ENCODE peak calls at places on chromosomes 12 and 14, in six cellular contexts. A, B, C, I, O and Z are unnamed samples.
A peak's percentile ranks its signal among the peaks of the same experiment; 100 is the strongest.

GRCh38 chr14:57960946-57961792 is 95.3 kb upstream of the SLC35F4 start:
- DNase-seq in A (no peak), B (no peak), C (no peak), I (no peak), O (no peak), Z (no peak)

GRCh38 chr12:52914722-52915121 is 9.8 kb upstream of the KRT8 start:
- DNase-seq in A (no peak), B (no peak), C (peak; percentile 19), I (no peak), O (no peak), Z (no peak)

GRCh38 chr12:26691234-26691970 is 141.6 kb downstream of the ITPR2 start:
- DNase-seq in A (peak; percentile 84), B (no peak), C (peak; percentile 43), I (peak; percentile 51), O (peak; percentile 24), Z (no peak)

GRCh38 chr14:88430976-88431375 is 45.5 kb downstream of the SPATA7 start:
- DNase-seq in A (no peak), B (no peak), C (no peak), I (no peak), O (no peak), Z (no peak)

GRCh38 chr14:65153101-65153500 is 50.8 kb upstream of the MAX start:
- DNase-seq in A (no peak), B (no peak), C (no peak), I (no peak), O (no peak), Z (no peak)

GRCh38 chr12:47867496-47867941 is 37.3 kb downstream of the VDR start:
- DNase-seq in A (peak; percentile 37), B (no peak), C (peak; percentile 46), I (no peak), O (no peak), Z (no peak)

GRCh38 chr12:26678697-26679660 is 154.0 kb downstream of the ITPR2 start:
- DNase-seq in A (no peak), B (no peak), C (no peak), I (no peak), O (no peak), Z (no peak)

GRCh38 chr12:18457362-18457761 is 196.0 kb downstream of the PIK3C2G start:
- DNase-seq in A (no peak), B (no peak), C (no peak), I (no peak), O (no peak), Z (no peak)

GRCh38 chr12:1418144-1418543 is 176.2 kb downstream of the FBXL14 start:
- DNase-seq in A (no peak), B (no peak), C (no peak), I (no peak), O (no peak), Z (no peak)

GRCh38 chr14:90874599-90874998 is 58.4 kb upstream of the TTC7B start:
- DNase-seq in A (no peak), B (no peak), C (no peak), I (no peak), O (no peak), Z (no peak)

GRCh38 chr14:83988274-83988673 is 1541.7 kb upstream of the FLRT2 start:
- DNase-seq in A (no peak), B (no peak), C (no peak), I (no peak), O (no peak), Z (no peak)

GRCh38 chr14:69612014-69612758 is 790 bp downstream of the SUSD6 start:
- DNase-seq in A (no peak), B (peak; percentile 78), C (no peak), I (no peak), O (no peak), Z (no peak)

GRCh38 chr12:45231515-45232145 is 15.7 kb downstream of the ANO6 start:
- DNase-seq in A (peak; percentile 48), B (no peak), C (no peak), I (no peak), O (peak; percentile 65), Z (no peak)

GRCh38 chr12:45235087-45236025 is 19.5 kb downstream of the ANO6 start:
- DNase-seq in A (peak; percentile 69), B (no peak), C (no peak), I (no peak), O (peak; percentile 16), Z (no peak)

GRCh38 chr12:45232146-45232731 is 16.3 kb downstream of the ANO6 start:
- DNase-seq in A (no peak), B (no peak), C (no peak), I (no peak), O (no peak), Z (no peak)

GRCh38 chr12:45232771-45233372 is 17.0 kb downstream of the ANO6 start:
- DNase-seq in A (peak; percentile 94), B (no peak), C (peak; percentile 26), I (no peak), O (peak; percentile 66), Z (peak; percentile 51)

DNA sequence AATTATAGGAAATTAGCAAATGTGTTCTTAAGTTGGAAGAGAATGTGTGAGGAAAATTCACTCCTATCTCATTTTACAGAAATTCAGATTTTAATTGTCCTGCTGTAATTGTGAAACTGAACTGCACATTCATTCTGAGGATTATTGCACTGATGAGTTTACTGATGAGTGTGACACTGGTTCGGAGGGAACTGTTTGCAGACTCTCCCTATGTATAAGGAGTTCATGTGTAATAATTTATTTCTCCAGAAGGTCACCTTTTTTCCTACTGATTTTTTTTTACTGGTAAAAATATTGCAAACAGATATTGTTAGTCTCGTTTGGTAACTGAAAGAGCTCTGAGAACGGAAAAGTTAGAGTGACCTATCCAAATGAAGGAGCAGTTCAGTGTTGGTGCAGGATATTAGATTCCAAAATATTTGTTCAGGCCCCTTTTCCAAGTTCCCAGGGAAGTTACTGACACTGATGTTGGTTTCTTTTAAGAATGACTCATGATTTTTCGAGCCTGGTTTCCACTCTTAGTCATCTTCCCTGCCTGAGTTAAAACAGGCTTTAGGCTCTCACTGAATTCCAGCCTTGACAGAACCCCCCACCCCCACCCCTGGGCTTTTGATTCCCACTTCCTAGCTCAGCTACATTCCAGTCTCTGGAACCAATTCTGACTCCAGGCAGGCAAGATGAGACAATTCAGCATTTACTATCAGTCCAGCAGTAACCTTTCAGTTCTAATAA is 18.4 kb downstream of the ANO6 start:
- DNase-seq in A (peak; percentile 91), B (peak; percentile 33), C (peak; percentile 47), I (no peak), O (peak; percentile 92), Z (no peak)
- TF ChIP-seq RAD21 in A (peak; percentile 18), B (no peak), C (no peak), I (no peak), O (no peak), Z (no peak)

GRCh38 chr14:100620437-100621100 is 33.4 kb upstream of the BEGAIN start:
- DNase-seq in A (no peak), B (peak; percentile 58), C (no peak), I (no peak), O (no peak), Z (no peak)
- TF ChIP-seq CHD2 in A (no peak), B (no peak), C (no peak), I (no peak), O (no peak), Z (no peak)

DNA sequence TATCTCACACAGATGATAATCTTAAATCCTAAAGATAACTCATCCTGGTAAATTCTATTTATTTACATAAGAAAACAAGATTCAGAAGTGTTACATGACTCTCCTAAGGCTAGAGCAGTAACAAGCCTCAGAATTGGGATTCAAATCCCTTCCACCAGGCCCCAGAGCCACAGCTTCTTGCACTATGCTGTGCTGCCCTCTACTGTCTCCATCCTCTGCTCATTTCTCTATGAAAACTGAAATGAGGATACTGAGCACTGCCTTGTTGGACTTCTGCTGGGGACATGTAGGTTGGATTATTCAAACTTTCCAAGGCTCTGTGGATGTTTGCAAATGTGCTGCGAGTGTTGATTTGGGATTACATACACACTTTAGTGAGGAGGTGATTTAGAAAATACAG is 23.5 kb upstream of the C12orf50 start:
- DNase-seq in A (peak; percentile 71), B (peak; percentile 30), C (peak; percentile 15), I (no peak), O (peak; percentile 30), Z (no peak)
- TF ChIP-seq RAD21 in A (peak; percentile 76), B (peak; percentile 83), C (peak; percentile 63), I (peak; percentile 62), O (no peak), Z (peak; percentile 47)

GRCh38 chr14:39875028-39875427 is 442.8 kb upstream of the FBXO33 start:
- DNase-seq in A (no peak), B (no peak), C (no peak), I (no peak), O (no peak), Z (no peak)

GRCh38 chr14:39876935-39877334 is 444.7 kb upstream of the FBXO33 start:
- DNase-seq in A (no peak), B (no peak), C (no peak), I (no peak), O (no peak), Z (no peak)

GRCh38 chr14:39873793-39874192 is 441.6 kb upstream of the FBXO33 start:
- DNase-seq in A (no peak), B (no peak), C (no peak), I (no peak), O (no peak), Z (no peak)
- TF ChIP-seq CHD2 in A (no peak), B (no peak), C (no peak), I (no peak), O (no peak), Z (no peak)